ENCODE peak calls at places on chromosomes 13 and 19, in eight cellular contexts. R is SK-N-SH, N is lung, C is dorsolateral prefrontal cortex, J is heart right ventricle, W is HCT116, A is epithelial cell of esophagus, V is IMR-90. B is an unnamed sample.

GRCh38 chr13:20387441-20387971 is 138.2 kb downstream of the CRYL1 start:
- DNase-seq in R (no peak), N (no peak), C (no peak), J (no peak), W (no peak), A (peak), V (peak), B (no peak)

GRCh38 chr13:107121793-107122192 is 553.9 kb upstream of the ARGLU1 start:
- DNase-seq in R (no peak), N (no peak), C (no peak), J (no peak), W (no peak), A (no peak), V (no peak), B (no peak)

GRCh38 chr13:110307697-110308376 is 753 bp downstream of the COL4A2 start:
- DNase-seq in R (no peak), N (no peak), C (no peak), J (peak), W (no peak), A (peak), V (peak), B (peak)

GRCh38 chr13:88063741-88064140 is 392.6 kb downstream of the SLITRK5 start:
- DNase-seq in R (no peak), N (no peak), C (no peak), J (no peak), W (no peak), A (peak), V (no peak), B (no peak)

GRCh38 chr13:47420568-47420967 is 523.7 kb upstream of the HTR2A start:
- DNase-seq in R (no peak), N (no peak), C (no peak), J (no peak), W (no peak), A (peak), V (peak), B (peak)

GRCh38 chr19:33878136-33878535 is 81.5 kb downstream of the KCTD15 start:
- DNase-seq in R (no peak), N (no peak), C (no peak), J (no peak), W (no peak), A (no peak), V (no peak), B (no peak)

GRCh38 chr13:66210677-66211076 is 1019.5 kb downstream of the PCDH9 start:
- DNase-seq in R (no peak), N (no peak), C (no peak), J (no peak), W (peak), A (peak), V (peak), B (no peak)

GRCh38 chr19:45508931-45509691 is 1.8 kb downstream of the VASP start:
- DNase-seq in R (peak), N (peak), C (no peak), J (peak), W (no peak), A (peak), V (peak), B (peak)

GRCh38 chr19:40601061-40601973 is at the start of gene LTBP4:
- DNase-seq in R (peak), N (peak), C (no peak), J (peak), W (no peak), A (peak), V (no peak), B (no peak)

GRCh38 chr19:56834564-56835375 is 5.8 kb downstream of the PEG3 start:
- DNase-seq in R (no peak), N (no peak), C (no peak), J (no peak), W (no peak), A (no peak), V (no peak), B (no peak)

GRCh38 chr13:81781471-81781870 is 1440.5 kb upstream of the SPRY2 start:
- DNase-seq in R (no peak), N (no peak), C (no peak), J (no peak), W (no peak), A (no peak), V (no peak), B (no peak)

GRCh38 chr19:52542984-52543664 is 15.7 kb downstream of the ZNF808 start:
- DNase-seq in R (no peak), N (no peak), C (no peak), J (no peak), W (no peak), A (no peak), V (peak), B (no peak)

GRCh38 chr13:95437561-95437960 is 115.0 kb upstream of the CLDN10 start:
- DNase-seq in R (no peak), N (no peak), C (no peak), J (no peak), W (no peak), A (no peak), V (no peak), B (no peak)

GRCh38 chr13:28590450-28590849 is 68.5 kb upstream of the POMP start:
- DNase-seq in R (no peak), N (no peak), C (no peak), J (no peak), W (no peak), A (no peak), V (no peak), B (no peak)

GRCh38 chr13:56864451-56864850 is 276.3 kb upstream of the PRR20A start:
- DNase-seq in R (no peak), N (no peak), C (no peak), J (no peak), W (no peak), A (no peak), V (no peak), B (no peak)

GRCh38 chr13:114048463-114048862 is 74.6 kb upstream of the C13orf46 start:
- DNase-seq in R (no peak), N (no peak), C (no peak), J (no peak), W (no peak), A (no peak), V (no peak), B (no peak)

GRCh38 chr13:28575200-28575599 is 80.3 kb upstream of the FLT1 start:
- DNase-seq in R (no peak), N (no peak), C (no peak), J (no peak), W (no peak), A (no peak), V (no peak), B (no peak)

GRCh38 chr19:8022275-8022674 is 16.8 kb upstream of the ELAVL1 start:
- DNase-seq in R (no peak), N (peak), C (no peak), J (no peak), W (no peak), A (no peak), V (no peak), B (no peak)

GRCh38 chr19:38037151-38037611 is 130.2 kb downstream of the SIPA1L3 start:
- DNase-seq in R (no peak), N (no peak), C (peak), J (no peak), W (no peak), A (no peak), V (no peak), B (no peak)

GRCh38 chr13:73754727-73755292 is 379.4 kb downstream of the KLF12 start:
- DNase-seq in R (peak), N (no peak), C (no peak), J (no peak), W (peak), A (peak), V (peak), B (peak)

GRCh38 chr19:40862785-40863184 is 12.5 kb upstream of the CYP2A6 start:
- DNase-seq in R (no peak), N (no peak), C (no peak), J (no peak), W (no peak), A (no peak), V (no peak), B (no peak)

GRCh38 chr19:36009220-36009619 is 607 bp upstream of the SYNE4 start:
- DNase-seq in R (peak), N (peak), C (peak), J (peak), W (no peak), A (peak), V (peak), B (peak)

GRCh38 chr19:4539697-4540581 is at the start of gene LRG1:
- DNase-seq in R (no peak), N (peak), C (no peak), J (no peak), W (no peak), A (peak), V (no peak), B (no peak)

GRCh38 chr19:49213791-49214190 is 56.2 kb downstream of the TRPM4 start:
- DNase-seq in R (no peak), N (no peak), C (no peak), J (no peak), W (no peak), A (no peak), V (no peak), B (no peak)
- TF ChIP-seq CTCF in R (peak), N (no peak), C (no peak), J (no peak), W (peak), A (no peak), V (no peak), B (peak)

DNA sequence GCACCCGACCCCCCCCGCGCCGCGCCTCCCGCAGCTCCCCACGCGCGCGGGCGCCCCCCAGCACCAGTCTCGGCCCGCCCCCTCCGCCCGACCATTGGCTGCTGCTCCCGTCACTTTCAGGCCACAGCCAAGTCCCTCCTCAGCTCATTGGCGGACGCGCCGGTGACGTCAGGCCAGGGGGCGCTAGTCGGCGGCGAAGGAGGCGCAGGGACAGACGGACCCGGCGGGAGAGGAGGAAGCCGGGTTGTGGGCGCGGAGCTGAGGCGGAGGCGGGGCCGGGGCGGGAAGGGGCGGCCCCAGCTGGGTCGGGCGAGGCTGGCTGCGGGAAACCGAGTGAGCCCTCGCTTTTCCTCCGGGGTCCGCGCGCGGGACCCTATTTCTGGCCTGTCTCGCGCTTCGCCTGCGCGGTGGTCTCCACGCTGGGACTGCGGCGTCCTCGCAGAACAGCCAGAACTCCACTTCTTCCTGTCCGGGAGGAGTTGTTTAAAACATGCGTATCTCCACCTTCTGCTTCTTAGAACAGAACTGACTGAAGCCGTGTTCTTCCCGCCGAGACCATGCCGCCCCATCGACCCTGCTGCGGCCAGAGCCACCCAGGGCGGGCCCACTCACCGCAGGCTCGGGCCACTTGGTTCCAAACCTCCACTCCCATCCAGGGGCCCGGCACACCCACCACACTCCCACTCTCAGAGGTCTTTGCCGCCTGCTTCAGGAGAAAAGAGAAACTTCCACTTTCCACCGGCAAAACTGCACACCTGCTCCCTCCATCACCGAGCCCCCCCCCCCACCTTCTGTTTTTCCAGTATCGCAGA is 459 bp upstream of the TMTC4 start:
- DNase-seq in R (peak), N (peak), C (peak), J (peak), W (peak), A (peak), V (peak), B (peak)
- TF ChIP-seq CTCF in R (peak), N (peak), C (peak), J (peak), W (peak), A (peak), V (peak), B (no peak)

DNA sequence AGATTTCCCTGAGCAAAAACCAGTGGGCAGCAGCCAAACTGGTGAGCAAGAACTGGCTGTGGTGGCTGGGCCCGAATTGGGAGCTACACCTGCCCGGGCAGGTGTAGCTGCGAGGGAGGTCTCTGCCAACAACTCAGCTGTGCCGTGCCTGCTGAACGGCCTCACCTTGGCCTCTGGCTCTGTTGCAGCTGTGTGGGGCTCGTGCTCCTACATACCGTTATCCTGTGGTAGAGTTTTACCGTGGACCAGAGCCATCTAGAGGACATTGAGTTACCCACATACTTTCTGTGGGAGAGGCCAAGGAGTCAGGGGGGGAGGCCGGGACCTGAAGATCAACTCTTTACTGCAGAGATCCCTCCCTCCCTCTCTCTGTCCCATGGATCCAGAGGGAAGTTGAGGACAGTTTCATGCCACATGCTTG is 113.2 kb downstream of the TM9SF2 start:
- DNase-seq in R (peak), N (no peak), C (no peak), J (no peak), W (no peak), A (peak), V (no peak), B (no peak)
- TF ChIP-seq CTCF in R (no peak), N (peak), C (peak), J (peak), W (no peak), A (no peak), V (peak), B (peak)

GRCh38 chr19:1261863-1262686 is 7.1 kb upstream of the CIRBP start:
- DNase-seq in R (no peak), N (peak), C (no peak), J (peak), W (no peak), A (peak), V (peak), B (no peak)

GRCh38 chr19:1260749-1261511 is 8.2 kb upstream of the CIRBP start:
- DNase-seq in R (peak), N (peak), C (peak), J (peak), W (peak), A (peak), V (peak), B (peak)

GRCh38 chr19:1262687-1263123 is 6.4 kb upstream of the CIRBP start:
- DNase-seq in R (no peak), N (no peak), C (no peak), J (no peak), W (no peak), A (no peak), V (no peak), B (no peak)

GRCh38 chr19:1259873-1260748 is 9.0 kb upstream of the CIRBP start:
- DNase-seq in R (no peak), N (no peak), C (no peak), J (no peak), W (no peak), A (peak), V (no peak), B (no peak)

DNA sequence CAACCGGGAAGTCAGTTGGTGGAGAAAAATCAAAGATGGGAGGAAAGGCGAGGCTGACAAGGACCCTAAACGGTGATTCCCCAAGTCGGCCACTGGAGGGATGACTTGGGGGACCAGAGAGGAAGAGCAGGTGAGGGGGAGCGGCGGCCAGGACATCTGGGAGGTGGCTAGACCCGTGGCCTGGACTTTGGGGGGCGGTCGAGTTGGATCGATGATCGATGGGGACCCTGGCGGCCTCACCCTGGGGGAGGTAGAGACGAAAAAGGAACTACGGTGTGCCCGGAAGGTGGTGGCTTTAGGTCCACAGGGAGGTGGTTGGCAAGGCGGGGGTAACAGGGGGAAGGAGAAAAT is 7.6 kb upstream of the CIRBP start:
- DNase-seq in R (no peak), N (no peak), C (no peak), J (no peak), W (no peak), A (no peak), V (no peak), B (no peak)
- TF ChIP-seq CTCF in R (peak), N (no peak), C (no peak), J (no peak), W (no peak), A (no peak), V (peak), B (peak)

GRCh38 chr19:13101590-13102415 is 855 bp downstream of the LYL1 start:
- DNase-seq in R (no peak), N (no peak), C (no peak), J (no peak), W (no peak), A (no peak), V (no peak), B (no peak)
- TF ChIP-seq CTCF in R (no peak), N (no peak), C (no peak), J (no peak), W (peak), A (no peak), V (no peak), B (no peak)

B was measured in neural crest cell.